ENCODE peak calls at places on chromosome 5, in six cellular contexts. Z is stomach, O is A549, I is GM12878, F is ovary, D is tibial nerve. L is an unnamed sample.

GRCh38 chr5:93573627-93573974 is 7.4 kb downstream of the NR2F1-AS1 start:
- DNase-seq in F (no peak), I (no peak), O (no peak), D (no peak), Z (no peak), L (no peak)

GRCh38 chr5:2169417-2169787 is 286.7 kb upstream of the IRX4 start:
- DNase-seq in O (no peak), Z (no peak), F (no peak), D (no peak), I (no peak), L (no peak)

GRCh38 chr5:79505138-79505537 is 8.8 kb downstream of the HOMER1 start:
- DNase-seq in I (no peak), O (no peak), D (no peak), F (no peak), Z (no peak), L (no peak)

GRCh38 chr5:97365918-97366317 is 182.9 kb upstream of the RIOK2 start:
- DNase-seq in F (no peak), I (no peak), Z (no peak), O (no peak), D (no peak), L (no peak)

GRCh38 chr5:101505891-101506570 is 602.9 kb upstream of the ST8SIA4 start:
- DNase-seq in Z (no peak), F (no peak), D (no peak), I (no peak), O (no peak), L (no peak)

GRCh38 chr5:32710335-32710858 is 724 bp upstream of the NPR3 start:
- DNase-seq in I (no peak), O (peak; percentile 62), D (no peak), F (peak; percentile 25), Z (no peak), L (peak; percentile 9)

GRCh38 chr5:100444961-100445360 is 90.2 kb upstream of the FAM174A start:
- DNase-seq in O (no peak), F (no peak), D (no peak), Z (no peak), I (no peak), L (no peak)

GRCh38 chr5:166370928-166371690 is 1920.3 kb upstream of the WWC1 start:
- DNase-seq in F (no peak), I (no peak), Z (no peak), D (no peak), O (no peak), L (no peak)

GRCh38 chr5:112794410-112794809 is 56.7 kb downstream of the APC start:
- DNase-seq in I (no peak), D (no peak), O (no peak), F (no peak), Z (no peak), L (no peak)

GRCh38 chr5:75113354-75113753 is 61.0 kb upstream of the GCNT4 start:
- DNase-seq in D (no peak), O (no peak), I (no peak), F (no peak), Z (no peak), L (no peak)

GRCh38 chr5:54637654-54638053 is 120.1 kb downstream of the SNX18 start:
- DNase-seq in O (no peak), Z (peak; percentile 53), F (peak; percentile 70), D (no peak), I (no peak), L (no peak)

GRCh38 chr5:73796164-73797141 is 170.5 kb downstream of the ARHGEF28 start:
- DNase-seq in I (peak; percentile 40), F (peak; percentile 48), D (peak; percentile 25), Z (peak; percentile 60), O (peak; percentile 96), L (no peak)

GRCh38 chr5:68554566-68555279 is 339.2 kb downstream of the PIK3R1 start:
- DNase-seq in D (peak; percentile 21), F (no peak), O (peak; percentile 49), I (no peak), Z (peak; percentile 57), L (peak; percentile 44)

GRCh38 chr5:117741655-117742226 is 1167.1 kb upstream of the SEMA6A start:
- DNase-seq in I (no peak), O (no peak), F (no peak), Z (no peak), D (no peak), L (no peak)

GRCh38 chr5:67202830-67203229 is 6.2 kb upstream of the CD180 start:
- DNase-seq in F (no peak), D (no peak), O (no peak), Z (no peak), I (no peak), L (no peak)

GRCh38 chr5:75260708-75261107 is 24.0 kb upstream of the ANKRD31 start:
- DNase-seq in O (no peak), Z (no peak), F (no peak), I (no peak), D (no peak), L (no peak)

GRCh38 chr5:6722015-6722414 is 8.8 kb downstream of the TENT4A start:
- DNase-seq in O (no peak), F (no peak), Z (no peak), I (no peak), D (no peak), L (no peak)

GRCh38 chr5:109945097-109945678 is 255.5 kb downstream of the MAN2A1 start:
- DNase-seq in O (no peak), Z (no peak), I (no peak), F (no peak), D (no peak), L (no peak)

GRCh38 chr5:164578911-164579310 is 1073.5 kb downstream of the MAT2B start:
- DNase-seq in I (no peak), D (no peak), F (no peak), O (no peak), Z (no peak), L (no peak)

GRCh38 chr5:137743031-137743640 is 7.2 kb upstream of the KLHL3 start:
- DNase-seq in O (peak; percentile 77), F (peak; percentile 37), Z (peak; percentile 40), D (no peak), I (no peak), L (peak; percentile 41)

GRCh38 chr5:80584770-80585169 is 14.7 kb upstream of the ANKRD34B start:
- DNase-seq in Z (no peak), O (no peak), I (no peak), D (no peak), F (no peak), L (no peak)

GRCh38 chr5:177509361-177509951 is at the start of gene DOK3:
- DNase-seq in O (no peak), Z (peak; percentile 41), F (peak; percentile 30), D (no peak), I (no peak), L (peak; percentile 67)

GRCh38 chr5:107373511-107374263 is 297.1 kb downstream of the EFNA5 start:
- DNase-seq in Z (no peak), F (no peak), D (no peak), I (no peak), O (no peak), L (no peak)

GRCh38 chr5:171207256-171207866 is 101.7 kb upstream of the TLX3 start:
- DNase-seq in O (peak; percentile 52), Z (no peak), D (no peak), I (no peak), F (no peak), L (no peak)

GRCh38 chr5:21810737-21811316 is 1042.3 kb downstream of the CDH12 start:
- DNase-seq in O (peak; percentile 21), Z (no peak), I (no peak), D (no peak), F (no peak), L (no peak)

GRCh38 chr5:106874531-106874930 is 796.2 kb downstream of the EFNA5 start:
- DNase-seq in O (no peak), F (no peak), D (no peak), Z (no peak), I (no peak), L (no peak)

GRCh38 chr5:101915559-101915958 is 380.5 kb downstream of the SLCO4C1 start:
- DNase-seq in F (no peak), O (peak; percentile 48), I (no peak), D (no peak), Z (no peak), L (no peak)

GRCh38 chr5:142926549-142926948 is 156.4 kb downstream of the ARHGAP26 start:
- DNase-seq in O (no peak), I (no peak), D (no peak), Z (no peak), F (no peak), L (no peak)
- H3K4me1 ChIP-seq in O (peaks cover 41% of the 10 kb centered on the region), I (no peaks in the 10 kb centered on the region), D (peaks cover 54% of the 10 kb centered on the region), Z (peaks cover 15% of the 10 kb centered on the region), F (peaks cover 2% of the 10 kb centered on the region), L (no peaks in the 10 kb centered on the region)

DNA sequence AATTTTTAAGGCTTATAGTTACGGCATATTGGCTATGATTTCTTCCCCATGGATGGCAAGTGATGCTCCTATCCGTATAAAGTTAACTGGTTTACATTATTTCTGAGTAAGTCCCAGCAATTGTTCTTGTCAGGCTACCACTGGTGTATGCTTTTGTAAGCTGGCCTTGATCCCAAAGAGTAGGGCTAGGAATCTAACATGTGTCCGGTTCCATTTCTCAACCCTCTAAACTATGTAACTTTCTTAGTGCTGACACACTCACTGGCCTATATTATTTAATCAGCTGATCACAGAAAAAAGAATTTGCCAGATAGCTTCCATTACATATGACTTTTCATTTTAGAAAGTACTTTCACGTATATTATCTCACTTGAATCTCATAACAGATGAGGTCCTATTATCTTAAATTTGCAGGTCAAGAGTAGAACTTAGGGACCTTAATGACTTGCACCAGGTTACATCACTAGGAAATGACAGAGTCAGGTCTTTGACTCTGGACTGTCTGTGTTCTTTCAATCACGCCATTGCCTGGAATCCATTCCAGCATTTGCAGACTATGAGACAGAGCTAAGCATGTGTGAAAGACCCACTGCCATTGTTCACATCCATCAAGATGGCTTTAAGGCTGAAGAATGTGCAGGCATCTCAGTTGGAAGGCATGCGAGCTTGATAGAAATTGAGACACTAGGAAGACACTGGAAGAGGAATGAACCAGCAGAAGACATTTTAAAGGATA is 362.9 kb downstream of the ARRDC3 start:
- DNase-seq in Z (no peak), O (no peak), I (no peak), F (no peak), D (no peak), L (no peak)
- TF ChIP-seq EP300 in Z (no peak), O (no peak), I (no peak), F (no peak), D (no peak), L (no peak)

GRCh38 chr5:157511656-157512644 is 51.9 kb downstream of the NIPAL4 start:
- DNase-seq in O (peak; percentile 86), I (no peak), F (peak; percentile 93), Z (peak; percentile 74), D (peak; percentile 92), L (peak; percentile 80)
- H3K4me1 ChIP-seq in O (peaks cover 38% of the 10 kb centered on the region), I (peaks cover 8% of the 10 kb centered on the region), F (peaks cover 17% of the 10 kb centered on the region), Z (peaks cover 19% of the 10 kb centered on the region), D (peaks cover 75% of the 10 kb centered on the region), L (peaks cover 52% of the 10 kb centered on the region)

DNA sequence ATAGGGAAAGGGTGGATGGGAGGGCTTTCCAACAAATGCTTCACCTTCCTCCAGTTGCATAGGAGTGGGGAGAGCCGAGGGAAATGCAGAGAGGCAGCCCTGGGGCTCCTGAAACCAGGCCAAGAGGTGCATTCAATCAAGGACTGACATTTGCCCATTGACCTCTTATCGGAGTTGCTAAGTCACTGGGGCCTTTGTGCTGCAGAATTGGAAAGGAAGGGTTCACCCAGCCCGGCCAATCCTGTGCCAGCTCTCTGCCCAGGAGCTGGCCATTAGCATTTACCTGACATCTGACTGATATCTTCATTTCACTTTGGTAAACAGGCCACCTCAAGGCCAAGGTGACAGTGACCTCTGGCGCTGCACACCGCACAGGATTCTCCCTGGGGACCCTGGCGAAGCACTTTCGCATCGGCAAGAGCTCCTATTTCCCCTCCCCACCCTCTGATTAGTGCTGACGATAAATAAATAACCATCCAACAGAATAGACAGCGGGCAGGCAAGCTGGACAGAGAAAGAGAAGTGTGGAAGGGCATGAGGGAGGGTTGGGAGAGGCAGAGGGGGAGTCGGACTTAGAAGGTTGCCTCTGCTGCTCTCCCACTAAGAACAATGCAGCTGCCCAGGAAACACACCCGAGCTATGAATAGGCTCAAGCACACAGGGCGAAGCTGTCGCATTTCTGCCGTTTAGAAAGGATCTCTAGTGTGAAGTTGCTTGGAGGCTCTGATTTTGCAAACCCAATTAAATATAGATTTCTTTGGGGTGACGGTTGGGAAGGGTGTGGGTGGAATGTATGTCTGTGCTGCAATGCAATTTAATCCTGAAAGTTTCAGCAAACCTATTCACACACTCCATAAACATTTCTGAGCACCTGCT is 57.1 kb upstream of the BOD1 start:
- DNase-seq in F (no peak), O (no peak), I (no peak), D (no peak), Z (peak; percentile 34), L (no peak)
- TF ChIP-seq EP300 in F (no peak), O (no peak), I (no peak), D (no peak), Z (no peak), L (no peak)

L was measured in transverse colon.